ENCODE peak calls at places on chromosomes 2 and 18, in seven cellular contexts. E is astrocyte; S is adrenal gland; I is CD8-positive, alpha-beta T cell; Q is tibial nerve; O is colonic mucosa; W is K562. K is an unnamed sample.

GRCh38 chr2:84537251-84537650 is 21.0 kb downstream of the DNAH6 start:
- DNase-seq in W (no peak), E (no peak), S (no peak), O (no peak), I (no peak), Q (no peak), K (no peak)

GRCh38 chr2:112150447-112150846 is 12.3 kb downstream of the FBLN7 start:
- DNase-seq in I (no peak), W (no peak), Q (no peak), S (no peak), O (peak; percentile 3), E (peak; percentile 89), K (peak; percentile 93)

GRCh38 chr2:240289701-240290431 is 145.6 kb upstream of the GPC1 start:
- DNase-seq in Q (no peak), I (no peak), W (no peak), E (no peak), O (no peak), S (no peak), K (no peak)

GRCh38 chr2:235217814-235218213 is 266.0 kb downstream of the SH3BP4 start:
- DNase-seq in O (no peak), S (no peak), Q (no peak), I (no peak), E (no peak), W (no peak), K (no peak)

GRCh38 chr2:20231632-20232031 is 6.7 kb upstream of the SDC1 start:
- DNase-seq in E (peak; percentile 50), S (no peak), O (peak; percentile 93), Q (no peak), I (no peak), W (no peak), K (peak; percentile 47)

GRCh38 chr18:66872277-66872676 is 268.4 kb upstream of the CDH19 start:
- DNase-seq in W (no peak), I (no peak), O (no peak), Q (no peak), E (peak; percentile 6), S (no peak), K (no peak)

GRCh38 chr2:134327367-134327766 is 73.5 kb downstream of the MGAT5 start:
- DNase-seq in S (no peak), Q (no peak), W (no peak), O (no peak), I (no peak), E (no peak), K (peak; percentile 62)

GRCh38 chr2:199273043-199273647 is 184.6 kb downstream of the SATB2 start:
- DNase-seq in W (no peak), Q (no peak), I (no peak), O (no peak), S (no peak), E (peak; percentile 84), K (peak; percentile 91)

GRCh38 chr2:158034198-158034831 is 67.4 kb upstream of the UPP2 start:
- DNase-seq in E (peak; percentile 30), O (peak; percentile 68), Q (no peak), W (peak; percentile 58), S (peak; percentile 59), I (no peak), K (peak; percentile 58)

GRCh38 chr2:148167855-148168254 is 147.0 kb downstream of the MBD5 start:
- DNase-seq in O (no peak), E (no peak), Q (no peak), W (no peak), S (no peak), I (no peak), K (peak; percentile 15)

GRCh38 chr2:195737531-195738162 is 80.6 kb downstream of the SLC39A10 start:
- DNase-seq in Q (no peak), W (no peak), S (no peak), I (no peak), O (no peak), E (no peak), K (peak; percentile 20)

GRCh38 chr2:238439093-238439849 is 12.5 kb downstream of the ASB1 start:
- DNase-seq in Q (no peak), S (no peak), O (no peak), I (no peak), W (no peak), E (peak; percentile 100), K (peak; percentile 100)

GRCh38 chr18:38493991-38494559 is 928.5 kb upstream of the CELF4 start:
- DNase-seq in I (no peak), E (no peak), S (no peak), O (no peak), W (no peak), Q (no peak), K (no peak)

GRCh38 chr2:48346124-48346536 is 183.8 kb upstream of the STON1 start:
- DNase-seq in I (no peak), Q (no peak), S (peak; percentile 61), E (peak; percentile 84), O (peak; percentile 35), W (no peak), K (peak; percentile 97)

GRCh38 chr2:68167186-68167585 is 9.5 kb downstream of the PNO1 start:
- DNase-seq in I (no peak), Q (no peak), S (no peak), W (no peak), E (no peak), O (no peak), K (peak; percentile 18)

GRCh38 chr2:203690110-203691047 is 16.1 kb upstream of the CD28 start:
- DNase-seq in Q (no peak), S (no peak), O (no peak), I (no peak), W (no peak), E (no peak), K (peak; percentile 55)

GRCh38 chr2:157192445-157193423 is 64.8 kb upstream of the GALNT5 start:
- DNase-seq in O (no peak), I (no peak), E (no peak), Q (no peak), S (no peak), W (no peak), K (no peak)

GRCh38 chr2:47274054-47274779 is 119.1 kb upstream of the STPG4 start:
- DNase-seq in E (peak; percentile 82), W (no peak), S (peak; percentile 57), I (no peak), O (no peak), Q (no peak), K (peak; percentile 70)

GRCh38 chr2:47272031-47272864 is 117.1 kb upstream of the STPG4 start:
- DNase-seq in O (peak; percentile 79), S (peak; percentile 71), I (peak; percentile 28), Q (peak; percentile 29), E (peak; percentile 48), W (peak; percentile 88), K (peak; percentile 47)

GRCh38 chr2:47271054-47272000 is 116.2 kb upstream of the STPG4 start:
- DNase-seq in Q (no peak), I (no peak), O (peak; percentile 61), E (no peak), W (no peak), S (no peak), K (no peak)

GRCh38 chr2:47274780-47275117 is 119.6 kb upstream of the STPG4 start:
- DNase-seq in E (no peak), I (no peak), S (peak; percentile 36), W (no peak), O (no peak), Q (no peak), K (no peak)

GRCh38 chr2:47272905-47273758 is 118.0 kb upstream of the STPG4 start:
- DNase-seq in O (no peak), E (no peak), W (peak; percentile 30), I (no peak), Q (no peak), S (no peak), K (no peak)
- H3K4me3 ChIP-seq in O (peak overlapping the region; percentile 33), E (no peak overlapping the region), W (peak overlapping the region; percentile 45), I (no peak overlapping the region), Q (no peak overlapping the region), S (no peak overlapping the region), K (no peak overlapping the region)

GRCh38 chr2:173354601-173355131 is at the start of gene CDCA7:
- DNase-seq in W (peak; percentile 94), E (peak; percentile 34), I (no peak), Q (no peak), O (peak; percentile 76), S (peak; percentile 18), K (peak; percentile 38)
- TF ChIP-seq CTCF in W (no peak), E (no peak), I (no peak), Q (no peak), O (no peak), S (no peak), K (no peak)

DNA sequence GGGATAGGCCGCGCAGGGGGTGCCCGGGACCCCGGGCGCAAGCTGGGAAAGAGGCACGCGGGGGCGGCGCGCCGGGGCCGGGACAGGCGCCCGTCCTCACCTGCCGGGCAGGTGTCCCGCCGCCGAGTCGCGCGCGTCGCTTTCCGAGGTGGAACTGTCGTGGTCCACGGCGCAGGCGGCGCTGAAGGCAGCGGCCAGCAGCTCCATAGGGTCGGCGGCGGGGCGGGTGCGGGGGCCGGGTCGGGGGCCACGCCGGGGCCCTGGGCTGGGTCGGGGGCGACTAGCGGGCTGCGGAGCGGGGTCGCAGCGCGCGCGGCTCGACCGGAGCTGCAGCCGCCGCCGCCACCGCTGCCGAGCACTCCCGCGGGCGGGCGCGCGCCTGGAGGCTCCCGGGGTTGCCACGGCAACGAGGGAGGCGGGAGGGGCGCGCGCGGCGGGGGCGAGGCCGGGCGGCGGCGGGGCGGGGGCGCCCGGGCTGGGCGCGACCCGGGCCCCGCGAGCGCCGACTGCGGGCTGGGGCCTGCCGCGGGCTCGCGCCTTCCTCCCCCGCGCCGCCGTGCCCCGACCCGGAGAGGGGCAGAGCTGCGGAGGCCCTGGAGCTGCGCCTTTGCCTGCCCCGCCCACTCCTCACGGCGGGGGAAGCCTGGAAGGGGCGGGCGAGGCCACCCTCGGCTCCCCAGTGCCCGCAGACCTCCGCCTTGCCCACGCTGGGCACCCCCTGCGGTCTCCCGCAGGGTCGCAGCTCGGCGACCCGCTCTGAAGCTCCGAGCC is 57.9 kb downstream of the SNORC start:
- DNase-seq in W (no peak), S (no peak), Q (no peak), I (no peak), O (no peak), E (no peak), K (no peak)
- H3K4me3 ChIP-seq in W (no peak overlapping the region), S (peak overlapping the region; percentile 22), Q (peak overlapping the region; percentile 31), I (no peak overlapping the region), O (peak overlapping the region; percentile 39), E (no peak overlapping the region), K (peak overlapping the region; percentile 67)

GRCh38 chr2:174603280-174603679 is 5.7 kb upstream of the WIPF1 start:
- DNase-seq in S (peak; percentile 60), W (peak; percentile 42), E (peak; percentile 70), O (peak; percentile 57), Q (peak; percentile 28), I (no peak), K (peak; percentile 88)
- TF ChIP-seq CTCF in S (peak; percentile 58), W (peak; percentile 64), E (peak; percentile 43), O (peak; percentile 34), Q (peak; percentile 49), I (peak; percentile 65), K (peak; percentile 64)

GRCh38 chr2:42918041-42918440 is 125.7 kb upstream of the HAAO start:
- DNase-seq in E (no peak), O (no peak), S (no peak), Q (no peak), W (no peak), I (no peak), K (no peak)
- H3K4me3 ChIP-seq in E (no peak overlapping the region), O (no peak overlapping the region), S (no peak overlapping the region), Q (no peak overlapping the region), W (no peak overlapping the region), I (no peak overlapping the region), K (no peak overlapping the region)

DNA sequence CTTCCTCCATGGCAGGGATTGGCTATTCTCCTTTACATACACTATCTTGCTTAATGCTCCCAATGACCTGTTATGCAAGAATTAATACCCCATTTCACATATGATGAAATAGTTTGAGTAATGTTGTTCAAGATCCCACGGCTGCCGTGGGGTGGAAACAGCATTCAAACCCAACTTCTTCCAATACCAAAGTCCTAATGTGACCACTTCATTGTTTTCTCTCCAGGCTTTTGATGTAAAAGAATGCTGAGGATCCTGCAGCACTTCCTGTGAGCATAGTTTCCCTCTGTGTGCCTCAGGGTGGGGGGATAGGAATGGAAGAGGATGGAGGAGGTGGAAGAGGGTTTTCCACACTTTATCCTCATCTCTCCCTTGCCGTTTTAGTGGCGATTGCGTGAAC is 199.4 kb downstream of the IRS1 start:
- DNase-seq in S (no peak), W (no peak), I (no peak), E (peak; percentile 57), O (no peak), Q (no peak), K (no peak)
- TF ChIP-seq CTCF in S (no peak), W (no peak), I (no peak), E (no peak), O (no peak), Q (no peak), K (no peak)

K was measured in fibroblast of the aortic adventitia.